ENCODE peak calls at places on chromosomes 4 and X, in five cellular contexts. Q is endothelial cell, L is brain microvascular endothelial cell, M is CD14-positive monocyte, V is GM20000. W is an unnamed sample.
A peak's percentile ranks its signal among the peaks of the same experiment; 100 is the strongest.

GRCh38 chr4:182478475-182478874 is 235.3 kb downstream of the TENM3 start:
- DNase-seq in Q (no peak), L (peak; percentile 6), M (no peak), V (peak; percentile 25), W (no peak)

GRCh38 chr4:80017125-80017854 is 55.7 kb downstream of the ANTXR2 start:
- DNase-seq in Q (no peak), L (peak; percentile 76), M (no peak), V (no peak), W (no peak)

GRCh38 chrX:119989905-119990408 is 46.4 kb upstream of the NKAP start:
- DNase-seq in Q (no peak), L (no peak), M (no peak), V (no peak), W (no peak)

GRCh38 chr4:105107105-105107856 is 39.4 kb upstream of the TET2 start:
- DNase-seq in Q (no peak), L (no peak), M (no peak), V (no peak), W (no peak)

GRCh38 chr4:71841336-71841735 is 57.5 kb upstream of the GC start:
- DNase-seq in Q (no peak), L (no peak), M (no peak), V (no peak), W (no peak)

GRCh38 chrX:134526399-134526798 is 66.4 kb downstream of the HPRT1 start:
- DNase-seq in Q (no peak), L (no peak), M (no peak), V (no peak), W (no peak)

GRCh38 chrX:134801267-134801666 is 143.0 kb upstream of the PLAC1 start:
- DNase-seq in Q (no peak), L (peak; percentile 14), M (no peak), V (no peak), W (no peak)

GRCh38 chrX:118553042-118553714 is 57.6 kb downstream of the DOCK11 start:
- DNase-seq in Q (no peak), L (no peak), M (no peak), V (no peak), W (no peak)

GRCh38 chrX:13398073-13398823 is 78.4 kb upstream of the ATXN3L start:
- DNase-seq in Q (no peak), L (peak; percentile 98), M (no peak), V (no peak), W (peak; percentile 47)

GRCh38 chrX:2424317-2424716 is 76.5 kb downstream of the DHRSX start:
- DNase-seq in Q (no peak), L (no peak), M (no peak), V (no peak), W (no peak)

GRCh38 chrX:123975180-123975579 is 13.7 kb downstream of the STAG2 start:
- DNase-seq in Q (no peak), L (no peak), M (no peak), V (no peak), W (no peak)

GRCh38 chrX:43753637-43754036 is 97.5 kb downstream of the MAOA start:
- DNase-seq in Q (no peak), L (no peak), M (no peak), V (no peak), W (no peak)

GRCh38 chr4:150302553-150302952 is 224.3 kb downstream of the DCLK2 start:
- DNase-seq in Q (no peak), L (peak; percentile 96), M (no peak), V (no peak), W (peak; percentile 47)

GRCh38 chr4:16820304-16820703 is 78.1 kb downstream of the LDB2 start:
- DNase-seq in Q (peak; percentile 40), L (no peak), M (no peak), V (no peak), W (no peak)

GRCh38 chr4:40377462-40378385 is 42.6 kb downstream of the CHRNA9 start:
- DNase-seq in Q (no peak), L (peak; percentile 7), M (no peak), V (no peak), W (no peak)

GRCh38 chr4:76803522-76803921 is 94.4 kb downstream of the SOWAHB start:
- DNase-seq in Q (no peak), L (peak; percentile 96), M (no peak), V (no peak), W (no peak)

GRCh38 chr4:139768913-139769312 is 103.3 kb downstream of the MGST2 start:
- DNase-seq in Q (no peak), L (no peak), M (no peak), V (no peak), W (no peak)

GRCh38 chr4:141195095-141195707 is 25.5 kb upstream of the ZNF330 start:
- DNase-seq in Q (no peak), L (no peak), M (no peak), V (no peak), W (no peak)

GRCh38 chrX:35339796-35340195 is 397.2 kb downstream of the FAM47B start:
- DNase-seq in Q (no peak), L (peak; percentile 6), M (no peak), V (no peak), W (no peak)

DNA sequence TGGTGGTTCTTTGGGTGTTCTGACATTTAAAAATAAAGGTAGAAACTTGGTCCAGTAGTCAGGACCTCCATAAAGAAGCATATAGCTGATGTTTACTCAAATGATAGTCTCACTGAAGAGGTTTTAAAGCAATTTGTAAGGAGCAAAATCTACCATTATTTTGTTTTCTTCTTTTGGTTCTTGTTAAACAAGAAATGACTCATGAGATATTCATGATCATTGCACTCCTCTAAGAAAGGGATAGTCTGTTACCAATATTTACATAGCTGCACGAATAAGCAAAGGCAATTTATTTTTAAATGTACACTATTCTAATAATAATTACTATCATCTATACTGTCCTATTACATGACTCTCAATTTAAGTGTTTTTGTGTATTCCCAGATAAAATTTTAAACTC is 397.9 kb downstream of the FAM47B start:
- DNase-seq in Q (no peak), L (no peak), M (no peak), V (no peak), W (no peak)
- TF ChIP-seq CTCF in Q (no peak), L (no peak), M (no peak), V (no peak), W (no peak)

GRCh38 chr4:6892190-6892908 is 17.3 kb upstream of the TBC1D14 start:
- DNase-seq in Q (no peak), L (peak; percentile 56), M (peak; percentile 78), V (peak; percentile 55), W (peak; percentile 66)
- TF ChIP-seq CTCF in Q (no peak), L (peak; percentile 32), M (peak; percentile 9), V (no peak), W (no peak)

GRCh38 chr4:131459430-131460101 is 1689.5 kb upstream of the PCDH10 start:
- DNase-seq in Q (no peak), L (no peak), M (no peak), V (no peak), W (peak; percentile 8)
- TF ChIP-seq CTCF in Q (no peak), L (no peak), M (no peak), V (no peak), W (no peak)

DNA sequence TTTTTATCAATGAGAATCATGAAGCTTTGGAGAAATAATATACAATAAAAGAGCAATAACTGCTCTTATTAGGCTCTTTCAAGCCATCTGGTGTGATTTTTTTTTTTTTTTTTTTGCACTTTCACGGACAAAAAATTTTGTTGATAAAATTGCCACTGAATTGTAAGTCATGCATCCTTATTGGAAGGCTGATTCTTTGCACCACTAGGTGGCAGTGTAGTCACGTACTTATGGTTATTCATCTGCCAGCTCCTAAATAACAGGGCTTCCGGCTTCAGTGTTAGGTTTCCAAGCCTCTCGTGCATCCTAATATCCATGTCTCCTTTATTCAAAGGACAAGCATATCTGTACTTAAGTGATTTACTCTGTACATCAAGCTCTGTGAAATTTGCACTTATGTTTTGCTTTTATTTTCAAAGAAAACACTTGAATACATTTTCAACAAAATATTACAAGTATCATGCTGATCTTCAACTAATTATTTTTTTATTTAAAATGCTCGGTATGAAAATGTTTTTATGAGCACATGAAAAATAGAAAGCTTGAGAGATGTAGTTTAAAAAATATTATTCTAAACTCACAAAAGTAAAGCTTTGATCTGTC is 1578.3 kb upstream of the TENM3 start:
- DNase-seq in Q (peak; percentile 77), L (peak; percentile 87), M (no peak), V (peak; percentile 43), W (peak; percentile 79)
- TF ChIP-seq CTCF in Q (peak; percentile 90), L (peak; percentile 75), M (peak; percentile 83), V (peak; percentile 52), W (peak; percentile 63)

GRCh38 chrX:22325091-22325490 is 52.4 kb downstream of the CBLL2 start:
- DNase-seq in Q (no peak), L (peak; percentile 33), M (no peak), V (no peak), W (no peak)

DNA sequence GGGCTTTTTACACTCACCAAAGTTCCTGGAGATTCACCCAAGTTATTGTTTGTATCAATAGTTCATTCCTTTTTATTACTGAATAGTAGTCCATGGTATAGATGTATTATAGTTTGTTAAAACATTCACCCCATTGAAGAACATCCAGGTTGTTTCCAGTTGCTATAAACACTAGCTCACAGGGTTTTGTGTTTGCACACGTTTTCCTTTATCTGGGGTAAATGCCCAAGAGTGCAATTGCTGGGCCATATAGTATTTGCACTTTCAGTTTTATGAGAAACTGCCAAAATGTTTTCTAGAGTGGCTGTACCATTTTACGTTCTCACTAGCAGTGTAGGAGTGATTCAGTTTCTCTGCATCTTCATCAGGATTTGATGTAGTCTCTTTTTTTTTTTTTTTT is 57.1 kb downstream of the CBLL2 start:
- DNase-seq in Q (no peak), L (no peak), M (no peak), V (no peak), W (no peak)
- TF ChIP-seq CTCF in Q (no peak), L (no peak), M (no peak), V (no peak), W (no peak)

DNA sequence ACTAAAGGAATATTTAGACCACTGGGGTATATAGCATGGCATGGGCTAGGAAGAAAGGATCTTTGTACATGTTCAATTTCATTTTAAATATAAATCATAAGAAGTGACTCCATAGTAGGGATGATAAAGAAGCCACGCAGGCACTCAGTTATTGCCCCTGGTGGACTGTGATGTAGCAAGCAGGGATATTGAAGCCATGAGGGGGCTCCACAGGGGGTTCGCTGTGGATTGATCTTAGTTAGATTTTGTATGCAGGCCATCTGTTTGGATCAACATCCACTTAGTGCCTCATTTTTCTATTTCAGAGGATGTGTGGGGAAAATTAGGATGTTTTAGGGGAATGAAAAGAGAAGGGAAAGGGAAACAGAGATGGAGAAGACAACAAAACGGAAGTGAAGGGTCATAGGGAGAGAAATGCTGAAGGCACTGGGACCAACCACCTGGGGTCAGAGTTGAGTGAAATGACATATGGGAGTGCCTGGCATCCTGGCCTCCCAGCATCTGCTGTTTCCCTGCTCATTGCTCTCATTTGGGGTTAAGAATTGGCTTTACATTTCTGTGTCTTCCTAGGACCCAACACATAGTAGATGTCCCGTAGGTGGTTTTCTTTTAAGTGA is 11.2 kb upstream of the FREM3 start:
- DNase-seq in Q (peak; percentile 11), L (no peak), M (no peak), V (no peak), W (no peak)
- TF ChIP-seq CTCF in Q (no peak), L (no peak), M (no peak), V (no peak), W (no peak)

DNA sequence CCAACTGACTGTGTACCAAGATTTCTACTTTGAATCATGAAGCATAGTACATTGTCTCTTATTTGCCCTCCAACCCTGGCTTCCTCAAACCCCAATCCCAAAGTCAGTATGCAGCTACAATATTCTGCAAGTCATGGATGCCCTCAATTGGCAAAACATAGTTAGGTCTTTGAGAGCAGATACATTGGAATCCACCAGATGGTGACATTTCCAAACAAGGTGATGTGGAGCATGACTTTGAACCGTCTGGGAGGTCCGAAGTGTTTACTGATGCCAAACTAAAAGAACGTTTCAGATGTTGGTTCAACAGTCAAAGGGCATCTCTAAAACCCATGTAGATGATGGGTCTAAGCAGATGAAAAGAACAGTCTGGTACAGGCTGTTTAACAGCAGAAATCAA is 43.7 kb upstream of the FRMD7 start:
- DNase-seq in Q (no peak), L (no peak), M (no peak), V (no peak), W (no peak)
- TF ChIP-seq CTCF in Q (no peak), L (no peak), M (no peak), V (no peak), W (no peak)

GRCh38 chr4:165096776-165097175 is 15.9 kb downstream of the TMEM192 start:
- DNase-seq in Q (no peak), L (peak; percentile 6), M (no peak), V (peak; percentile 32), W (no peak)
- TF ChIP-seq CTCF in Q (peak; percentile 60), L (peak; percentile 63), M (peak; percentile 34), V (peak; percentile 40), W (peak; percentile 50)

W was measured in activated CD8-positive, alpha-beta T cell treated with anti-CD3 and anti-CD28 coated beads for 36 hours.